ENCODE peak calls at places on chromosomes 12 and 14, in five cellular contexts. P is fibroblast of the aortic adventitia, C is GM12865, M is upper lobe of right lung, A is PC-3. Z is an unnamed sample.

GRCh38 chr12:98973395-98973794 is 328.3 kb downstream of the APAF1 start:
- DNase-seq in M (no peak), C (no peak), A (peak), P (peak), Z (peak)

GRCh38 chr14:59882957-59883356 is 12.4 kb upstream of the RTN1 start:
- DNase-seq in C (no peak), P (no peak), A (peak), M (no peak), Z (no peak)

GRCh38 chr12:109228664-109229063 is 80.4 kb downstream of the FOXN4 start:
- DNase-seq in A (peak), M (no peak), C (no peak), P (no peak), Z (no peak)

GRCh38 chr14:30445394-30445793 is 113.6 kb upstream of the G2E3 start:
- DNase-seq in P (no peak), A (peak), M (no peak), C (no peak), Z (no peak)

GRCh38 chr12:58873496-58873895 is 46.8 kb downstream of the LRIG3 start:
- DNase-seq in C (no peak), M (no peak), P (no peak), A (no peak), Z (no peak)

GRCh38 chr14:36818794-36819384 is 157.2 kb downstream of the PAX9 start:
- DNase-seq in A (peak), C (no peak), M (no peak), P (peak), Z (no peak)

GRCh38 chr12:128783129-128783574 is 40.6 kb downstream of the SLC15A4 start:
- DNase-seq in M (peak), P (peak), A (no peak), C (no peak), Z (no peak)

GRCh38 chr14:96255501-96256366 is at the start of gene BDKRB1:
- DNase-seq in C (no peak), A (peak), M (no peak), P (peak), Z (no peak)

GRCh38 chr12:51635371-51635770 is 44.3 kb downstream of the SCN8A start:
- DNase-seq in A (peak), M (no peak), P (no peak), C (no peak), Z (no peak)

GRCh38 chr14:88559852-88560251 is 3.0 kb upstream of the ZC3H14 start:
- DNase-seq in A (peak), P (peak), C (no peak), M (no peak), Z (no peak)

GRCh38 chr14:39232554-39233415 is 930 bp upstream of the MIA2 start:
- DNase-seq in A (no peak), M (peak), P (peak), C (peak), Z (no peak)

GRCh38 chr14:64196668-64197411 is 97.3 kb downstream of the ESR2 start:
- DNase-seq in C (peak), P (peak), A (no peak), M (peak), Z (no peak)

GRCh38 chr12:1737643-1738286 is 46.9 kb downstream of the ADIPOR2 start:
- DNase-seq in C (no peak), P (no peak), M (no peak), A (no peak), Z (no peak)

GRCh38 chr12:94954029-94954685 is 49.3 kb downstream of the NDUFA12 start:
- DNase-seq in P (peak), M (no peak), A (peak), C (no peak), Z (peak)

GRCh38 chr14:28375295-28375694 is 391.3 kb upstream of the FOXG1 start:
- DNase-seq in A (peak), P (peak), M (no peak), C (no peak), Z (no peak)

GRCh38 chr12:107110519-107110859 is 17.1 kb upstream of the CRY1 start:
- DNase-seq in C (no peak), P (no peak), A (no peak), M (no peak), Z (no peak)

GRCh38 chr12:79016181-79016580 is 151.6 kb downstream of the SYT1 start:
- DNase-seq in M (no peak), A (no peak), C (no peak), P (no peak), Z (no peak)

GRCh38 chr14:75162631-75163030 is 13.8 kb downstream of the TMED10 start:
- DNase-seq in A (no peak), P (no peak), M (no peak), C (no peak), Z (no peak)

GRCh38 chr14:49896956-49897355 is 4.1 kb downstream of the ARF6 start:
- DNase-seq in C (no peak), P (no peak), M (no peak), A (no peak), Z (no peak)

GRCh38 chr12:4997939-4998338 is 45.7 kb upstream of the KCNA5 start:
- DNase-seq in A (peak), P (peak), C (no peak), M (no peak), Z (peak)

GRCh38 chr12:50842637-50843493 is at the start of gene TMPRSS12:
- DNase-seq in C (no peak), A (no peak), M (peak), P (no peak), Z (no peak)

GRCh38 chr12:107411792-107412535 is 273.6 kb upstream of the PWP1 start:
- DNase-seq in A (peak), M (no peak), P (no peak), C (no peak), Z (peak)

GRCh38 chr12:58502236-58502635 is 418.1 kb downstream of the LRIG3 start:
- DNase-seq in M (no peak), A (no peak), C (no peak), P (no peak), Z (no peak)

GRCh38 chr14:103366741-103367140 is 18.5 kb upstream of the MARK3 start:
- DNase-seq in P (no peak), A (no peak), C (no peak), M (no peak), Z (no peak)

GRCh38 chr12:58268080-58268479 is 326.7 kb downstream of the ATP23 start:
- DNase-seq in M (no peak), A (no peak), P (peak), C (no peak), Z (peak)

GRCh38 chr12:81209001-81209400 is 131.1 kb downstream of the ACSS3 start:
- DNase-seq in M (no peak), P (peak), A (no peak), C (no peak), Z (no peak)

GRCh38 chr14:104741108-104741802 is 11.7 kb upstream of the SIVA1 start:
- DNase-seq in M (no peak), P (no peak), A (no peak), C (no peak), Z (no peak)

GRCh38 chr12:41466762-41467270 is 278.7 kb downstream of the PDZRN4 start:
- DNase-seq in A (no peak), P (no peak), M (no peak), C (no peak), Z (no peak)

GRCh38 chr12:53181935-53182334 is 1.2 kb upstream of the CSAD start:
- DNase-seq in C (no peak), A (no peak), P (no peak), M (no peak), Z (no peak)

GRCh38 chr12:53184828-53185227 is 4.1 kb upstream of the CSAD start:
- DNase-seq in M (no peak), A (no peak), P (no peak), C (no peak), Z (no peak)

GRCh38 chr12:53180270-53180930 is at the start of the genes CSAD and ZNF740:
- DNase-seq in C (peak), P (peak), M (peak), A (peak), Z (peak)

GRCh38 chr12:53180931-53181645 is 363 bp upstream of the CSAD start:
- DNase-seq in P (peak), M (peak), C (peak), A (peak), Z (no peak)

GRCh38 chr12:53182836-53183235 is 2.1 kb upstream of the CSAD start:
- DNase-seq in M (no peak), C (no peak), A (peak), P (no peak), Z (no peak)
- H3K4me3 ChIP-seq in M (peak), C (no peak), A (peak), P (peak), Z (no peak)

DNA sequence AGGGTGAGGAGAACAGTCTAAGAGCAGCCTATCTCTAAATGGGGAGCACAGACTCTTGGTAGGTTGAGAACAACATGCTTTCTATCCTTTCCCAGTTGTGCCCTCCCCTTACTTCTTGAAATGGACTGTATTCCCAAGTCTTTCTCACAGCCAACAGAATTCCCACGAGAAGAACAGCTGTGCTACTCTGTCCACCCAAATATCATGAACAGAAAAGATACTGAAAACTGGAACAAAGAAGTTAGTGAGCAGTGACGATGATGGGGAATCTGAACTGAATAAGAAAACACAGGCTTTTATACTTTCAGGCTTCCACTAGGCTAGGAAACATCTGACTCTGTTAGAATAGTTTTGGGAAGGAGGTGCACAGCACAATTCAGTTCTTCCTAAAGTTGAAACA is 3.4 kb downstream of the NACA start:
- DNase-seq in P (no peak), A (no peak), C (no peak), M (no peak), Z (no peak)
- H3K4me3 ChIP-seq in P (no peak), A (peak), C (peak), M (no peak), Z (peak)

DNA sequence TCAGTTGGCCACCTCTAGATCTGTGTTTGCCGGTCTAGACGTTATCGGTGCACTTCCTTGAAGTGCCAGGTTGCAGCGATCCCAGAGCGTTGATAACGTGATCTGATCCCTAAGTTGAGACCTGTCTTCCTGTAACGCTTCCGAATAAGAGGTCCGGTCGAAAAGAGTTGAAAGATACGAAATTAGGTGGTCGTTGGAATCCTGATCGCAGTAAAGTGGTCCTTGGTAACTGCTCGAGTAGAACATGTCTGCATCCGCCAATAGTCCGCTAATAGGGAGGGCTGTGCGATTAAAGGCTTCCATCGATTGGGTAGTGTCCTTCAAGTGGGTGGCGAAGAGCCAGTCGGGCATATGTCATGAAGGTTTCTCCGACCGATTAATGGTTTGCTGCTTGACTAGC is 2.7 kb downstream of the SRSF5 start:
- DNase-seq in M (no peak), C (no peak), P (no peak), A (no peak), Z (no peak)
- H3K4me3 ChIP-seq in M (peak), C (no peak), P (no peak), A (peak), Z (no peak)

GRCh38 chr12:9868271-9868815 is 811 bp downstream of the CLEC2B start:
- DNase-seq in C (peak), P (peak), M (no peak), A (no peak), Z (no peak)

GRCh38 chr12:9872116-9872515 is 3.0 kb upstream of the CLEC2B start:
- DNase-seq in M (no peak), C (no peak), P (no peak), A (no peak), Z (no peak)

GRCh38 chr12:9868951-9869306 is 225 bp downstream of the CLEC2B start:
- DNase-seq in A (no peak), P (no peak), M (no peak), C (no peak), Z (no peak)

GRCh38 chr12:9869307-9870161 is at the start of gene CLEC2B:
- DNase-seq in M (no peak), P (peak), C (peak), A (peak), Z (peak)

GRCh38 chr12:9870311-9870866 is 1.2 kb upstream of the CLEC2B start:
- DNase-seq in M (no peak), A (peak), C (no peak), P (peak), Z (no peak)
- H3K4me3 ChIP-seq in M (peak), A (peak), C (peak), P (no peak), Z (no peak)

DNA sequence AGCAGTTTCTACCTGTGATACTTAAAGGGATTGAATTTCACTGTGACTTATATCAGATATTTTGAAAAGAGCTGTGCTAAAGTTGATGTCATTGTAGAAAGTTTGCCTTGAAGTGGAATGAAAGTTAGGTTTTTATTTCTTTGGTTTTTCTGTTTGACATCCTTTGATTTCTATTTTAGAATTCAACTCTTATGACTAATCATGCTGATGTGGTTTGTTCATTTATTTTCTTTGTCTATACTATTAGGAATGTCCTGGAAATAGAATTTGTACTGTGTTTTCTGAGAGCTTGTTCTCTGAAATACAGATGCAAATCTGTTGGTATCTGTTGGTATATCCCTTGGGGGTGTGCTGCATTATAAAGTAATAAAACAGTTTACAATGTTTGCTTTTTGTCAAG is 3.3 kb downstream of the CNOT2 start:
- DNase-seq in A (peak), M (no peak), C (no peak), P (peak), Z (no peak)
- H3K4me3 ChIP-seq in A (no peak), M (no peak), C (no peak), P (no peak), Z (no peak)